ENCODE peak calls at places on chromosome 13, in seven cellular contexts. B is gastrocnemius medialis; A is central memory CD8-positive, alpha-beta T cell; H is HCT116; P is K562; W is CD8-positive, alpha-beta T cell; G is CD4-positive, alpha-beta T cell. L is an unnamed sample.

GRCh38 chr13:27641711-27642502 is 20.2 kb downstream of the POLR1D start:
- ATAC-seq in B (no peak), A (no peak), H (no peak), P (no peak), W (no peak), G (no peak), L (no peak)

GRCh38 chr13:102930566-102930965 is 84.7 kb downstream of the ERCC5 start:
- ATAC-seq in B (peak), A (no peak), H (no peak), P (no peak), W (no peak), G (no peak), L (no peak)

GRCh38 chr13:79090552-79091159 is 315.4 kb downstream of the RBM26 start:
- ATAC-seq in B (no peak), A (no peak), H (no peak), P (no peak), W (no peak), G (no peak), L (no peak)

GRCh38 chr13:46303743-46304385 is 83.2 kb downstream of the RUBCNL start:
- ATAC-seq in B (no peak), A (peak), H (no peak), P (no peak), W (peak), G (peak), L (no peak)

GRCh38 chr13:50419466-50419865 is 404.2 kb downstream of the KCNRG start:
- ATAC-seq in B (peak), A (no peak), H (no peak), P (no peak), W (no peak), G (no peak), L (no peak)

GRCh38 chr13:31053098-31053497 is 108.6 kb downstream of the HSPH1 start:
- ATAC-seq in B (peak), A (no peak), H (peak), P (no peak), W (no peak), G (no peak), L (no peak)

GRCh38 chr13:41054212-41054877 is 7.0 kb upstream of the WBP4 start:
- ATAC-seq in B (peak), A (peak), H (peak), P (peak), W (peak), G (peak), L (peak)

GRCh38 chr13:40113644-40114304 is 458.3 kb downstream of the COG6 start:
- ATAC-seq in B (peak), A (no peak), H (no peak), P (no peak), W (no peak), G (no peak), L (no peak)

GRCh38 chr13:44379885-44380284 is 6.3 kb downstream of the SERP2 start:
- ATAC-seq in B (no peak), A (no peak), H (no peak), P (no peak), W (no peak), G (no peak), L (no peak)

GRCh38 chr13:111549464-111549863 is 229.0 kb downstream of the TEX29 start:
- ATAC-seq in B (no peak), A (no peak), H (no peak), P (no peak), W (no peak), G (no peak), L (no peak)

GRCh38 chr13:41944635-41945401 is 16.1 kb downstream of the VWA8 start:
- ATAC-seq in B (no peak), A (no peak), H (no peak), P (no peak), W (no peak), G (no peak), L (no peak)

GRCh38 chr13:87684850-87685735 is 13.9 kb downstream of the SLITRK5 start:
- ATAC-seq in B (no peak), A (no peak), H (peak), P (no peak), W (no peak), G (no peak), L (no peak)

GRCh38 chr13:45258339-45258685 is 57.5 kb upstream of the KCTD4 start:
- ATAC-seq in B (no peak), A (no peak), H (peak), P (no peak), W (no peak), G (no peak), L (no peak)

GRCh38 chr13:99331881-99332293 is 24.7 kb upstream of the GPR183 start:
- ATAC-seq in B (peak), A (no peak), H (no peak), P (peak), W (no peak), G (no peak), L (peak)

GRCh38 chr13:35552172-35552844 is 75.8 kb upstream of the MAB21L1 start:
- ATAC-seq in B (no peak), A (no peak), H (no peak), P (no peak), W (no peak), G (no peak), L (no peak)

GRCh38 chr13:27293051-27293691 is 22.5 kb downstream of the RASL11A start:
- ATAC-seq in B (no peak), A (no peak), H (no peak), P (no peak), W (peak), G (peak), L (peak)

GRCh38 chr13:113493315-113493951 is 2.9 kb upstream of the DCUN1D2 start:
- ATAC-seq in B (peak), A (peak), H (peak), P (peak), W (peak), G (peak), L (peak)

GRCh38 chr13:85665286-85665685 is 133.9 kb downstream of the SLITRK6 start:
- ATAC-seq in B (no peak), A (no peak), H (no peak), P (no peak), W (no peak), G (no peak), L (no peak)